ENCODE peak calls at places on chromosomes 5 and 9, in four cellular contexts. One of them, this sample, is unnamed.
A peak's percentile ranks its signal among the peaks of the same experiment; 100 is the strongest.

GRCh38 chr5:74272019-74272775 is 368.3 kb downstream of the ENC1 start:
- DNase-seq in body of pancreas: no peak
- DNase-seq in iPS DF 6.9: peak; percentile 29
- DNase-seq in cardiac muscle cell: no peak
- DNase-seq in this sample: no peak

GRCh38 chr9:82601272-82601835 is 461.6 kb downstream of the RASEF start:
- DNase-seq in body of pancreas: no peak
- DNase-seq in iPS DF 6.9: no peak
- DNase-seq in cardiac muscle cell: peak; percentile 74
- DNase-seq in this sample: no peak

GRCh38 chr5:161399996-161400562 is 146.4 kb downstream of the GABRB2 start:
- DNase-seq in body of pancreas: peak; percentile 47
- DNase-seq in iPS DF 6.9: no peak
- DNase-seq in cardiac muscle cell: no peak
- DNase-seq in this sample: no peak

GRCh38 chr9:129610193-129610472 is 10.8 kb downstream of the C9orf50 start:
- DNase-seq in body of pancreas: no peak
- DNase-seq in iPS DF 6.9: no peak
- DNase-seq in cardiac muscle cell: no peak
- DNase-seq in this sample: no peak

GRCh38 chr5:137560414-137560813 is 61.3 kb upstream of the SPOCK1 start:
- DNase-seq in body of pancreas: no peak
- DNase-seq in iPS DF 6.9: no peak
- DNase-seq in cardiac muscle cell: no peak
- DNase-seq in this sample: no peak

GRCh38 chr5:55030676-55031445 is 6.8 kb downstream of the GZMK start:
- DNase-seq in body of pancreas: no peak
- DNase-seq in iPS DF 6.9: no peak
- DNase-seq in cardiac muscle cell: no peak
- DNase-seq in this sample: no peak

GRCh38 chr9:95189230-95190098 is 128.0 kb downstream of the FANCC start:
- DNase-seq in body of pancreas: peak; percentile 15
- DNase-seq in iPS DF 6.9: no peak
- DNase-seq in cardiac muscle cell: no peak
- DNase-seq in this sample: no peak

GRCh38 chr9:35349287-35349990 is 140.5 kb upstream of the RUSC2 start:
- DNase-seq in body of pancreas: peak; percentile 20
- DNase-seq in iPS DF 6.9: no peak
- DNase-seq in cardiac muscle cell: no peak
- DNase-seq in this sample: no peak

GRCh38 chr5:118611332-118611945 is 376.9 kb downstream of the DTWD2 start:
- DNase-seq in body of pancreas: no peak
- DNase-seq in iPS DF 6.9: no peak
- DNase-seq in cardiac muscle cell: peak; percentile 50
- DNase-seq in this sample: no peak

GRCh38 chr9:89498845-89499480 is 1.1 kb upstream of the SEMA4D start:
- DNase-seq in body of pancreas: no peak
- DNase-seq in iPS DF 6.9: no peak
- DNase-seq in cardiac muscle cell: no peak
- DNase-seq in this sample: peak; percentile 85

GRCh38 chr9:101639785-101640437 is 45.1 kb upstream of the PPP3R2 start:
- DNase-seq in body of pancreas: no peak
- DNase-seq in iPS DF 6.9: no peak
- DNase-seq in cardiac muscle cell: no peak
- DNase-seq in this sample: no peak

GRCh38 chr9:7298123-7298522 is 501.5 kb downstream of the DMAC1 start:
- DNase-seq in body of pancreas: no peak
- DNase-seq in iPS DF 6.9: no peak
- DNase-seq in cardiac muscle cell: no peak
- DNase-seq in this sample: no peak

GRCh38 chr9:90343360-90343759 is 299.3 kb downstream of the DIRAS2 start:
- DNase-seq in body of pancreas: no peak
- DNase-seq in iPS DF 6.9: no peak
- DNase-seq in cardiac muscle cell: peak; percentile 61
- DNase-seq in this sample: no peak

GRCh38 chr5:169861934-169862333 is 118.4 kb downstream of the INSYN2B start:
- DNase-seq in body of pancreas: no peak
- DNase-seq in iPS DF 6.9: no peak
- DNase-seq in cardiac muscle cell: no peak
- DNase-seq in this sample: no peak

GRCh38 chr9:4741365-4742031 is 496 bp upstream of the AK3 start:
- DNase-seq in body of pancreas: peak; percentile 67
- DNase-seq in iPS DF 6.9: no peak
- DNase-seq in cardiac muscle cell: peak; percentile 54
- DNase-seq in this sample: peak; percentile 16

GRCh38 chr9:87812375-87813118 is 70.1 kb upstream of the SPATA31E1 start:
- DNase-seq in body of pancreas: peak; percentile 34
- DNase-seq in iPS DF 6.9: no peak
- DNase-seq in cardiac muscle cell: no peak
- DNase-seq in this sample: no peak

GRCh38 chr9:38009990-38010389 is 59.0 kb downstream of the SHB start:
- DNase-seq in body of pancreas: no peak
- DNase-seq in iPS DF 6.9: no peak
- DNase-seq in cardiac muscle cell: no peak
- DNase-seq in this sample: no peak

GRCh38 chr9:38010918-38011704 is 57.9 kb downstream of the SHB start:
- DNase-seq in body of pancreas: no peak
- DNase-seq in iPS DF 6.9: no peak
- DNase-seq in cardiac muscle cell: no peak
- DNase-seq in this sample: no peak

GRCh38 chr9:38011991-38012390 is 57.0 kb downstream of the SHB start:
- DNase-seq in body of pancreas: no peak
- DNase-seq in iPS DF 6.9: no peak
- DNase-seq in cardiac muscle cell: no peak
- DNase-seq in this sample: no peak

GRCh38 chr9:38015267-38015666 is 53.8 kb downstream of the SHB start:
- DNase-seq in body of pancreas: no peak
- DNase-seq in iPS DF 6.9: no peak
- DNase-seq in cardiac muscle cell: no peak
- DNase-seq in this sample: no peak

DNA sequence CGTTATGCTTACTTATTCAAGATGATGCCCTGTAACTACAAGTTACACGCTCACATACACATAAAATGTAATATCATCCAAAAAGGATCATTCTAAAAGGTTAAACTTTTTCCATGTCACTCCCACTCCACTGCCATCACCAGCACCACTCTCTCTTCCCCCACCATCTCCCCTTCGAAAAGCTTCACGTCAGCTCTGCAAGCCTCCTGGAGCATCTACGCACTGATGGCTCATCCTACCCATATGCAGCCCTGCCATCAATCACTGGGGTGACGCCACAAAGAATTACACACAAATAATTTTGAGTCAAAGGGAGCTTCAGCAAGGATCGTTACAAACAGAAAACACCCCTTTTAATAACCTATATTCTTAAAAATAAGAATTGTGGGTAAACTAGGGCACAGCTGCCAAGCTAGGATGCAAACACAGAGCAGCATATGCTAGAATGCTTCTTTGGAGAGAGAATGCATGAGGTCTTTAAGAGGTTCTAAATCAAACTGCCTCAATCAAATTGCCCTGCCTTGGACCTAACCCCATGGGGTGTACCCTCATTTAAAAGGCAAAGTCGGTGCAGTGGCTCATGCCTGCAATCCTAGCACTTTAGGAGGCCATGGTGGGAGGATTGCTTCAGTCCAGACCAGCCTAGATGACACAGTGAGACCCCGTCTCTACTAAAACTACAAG is 56.1 kb downstream of the SHB start:
- DNase-seq in body of pancreas: no peak
- DNase-seq in iPS DF 6.9: no peak
- DNase-seq in cardiac muscle cell: no peak
- DNase-seq in this sample: no peak
- H3K4me1 ChIP-seq in body of pancreas: peaks cover 40% of the 10 kb centered on the region
- H3K4me1 ChIP-seq in iPS DF 6.9: peaks cover 19% of the 10 kb centered on the region
- H3K4me1 ChIP-seq in cardiac muscle cell: peaks cover 30% of the 10 kb centered on the region
- H3K4me1 ChIP-seq in this sample: no peaks in the 10 kb centered on the region

DNA sequence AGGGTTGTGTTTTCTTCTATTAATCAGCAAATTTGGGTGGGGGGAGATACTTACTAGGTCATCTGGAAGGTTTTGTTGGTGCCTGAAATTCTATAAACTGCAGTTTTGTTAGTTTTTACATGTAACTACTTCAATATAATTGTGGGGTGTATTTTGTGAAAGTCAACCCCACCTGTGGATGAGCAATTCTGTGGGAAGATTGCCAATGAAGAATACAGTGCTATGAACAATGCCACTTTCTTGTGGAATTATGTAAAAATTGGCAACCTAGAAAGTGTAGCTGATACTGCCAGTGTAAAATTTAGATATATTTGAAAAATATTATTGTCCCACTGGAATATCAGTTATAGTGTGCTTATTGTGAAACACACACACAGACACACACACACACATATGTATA is 80.7 kb downstream of the VCAN start:
- DNase-seq in body of pancreas: no peak
- DNase-seq in iPS DF 6.9: no peak
- DNase-seq in cardiac muscle cell: no peak
- DNase-seq in this sample: no peak
- H3K27ac ChIP-seq in body of pancreas: no peak overlapping the region
- H3K27ac ChIP-seq in iPS DF 6.9: no peak overlapping the region
- H3K27ac ChIP-seq in cardiac muscle cell: peak overlapping the region; percentile 61
- H3K27ac ChIP-seq in this sample: no peak overlapping the region

GRCh38 chr5:140251527-140251973 is 51.4 kb downstream of the PFDN1 start:
- DNase-seq in body of pancreas: peak; percentile 60
- DNase-seq in iPS DF 6.9: no peak
- DNase-seq in cardiac muscle cell: no peak
- DNase-seq in this sample: peak; percentile 86

GRCh38 chr5:140253985-140254384 is 48.9 kb downstream of the PFDN1 start:
- DNase-seq in body of pancreas: no peak
- DNase-seq in iPS DF 6.9: no peak
- DNase-seq in cardiac muscle cell: no peak
- DNase-seq in this sample: peak; percentile 53

GRCh38 chr5:140250386-140250785 is 52.5 kb downstream of the PFDN1 start:
- DNase-seq in body of pancreas: no peak
- DNase-seq in iPS DF 6.9: no peak
- DNase-seq in cardiac muscle cell: no peak
- DNase-seq in this sample: no peak

GRCh38 chr5:140255460-140256157 is 47.3 kb downstream of the PFDN1 start:
- DNase-seq in body of pancreas: no peak
- DNase-seq in iPS DF 6.9: no peak
- DNase-seq in cardiac muscle cell: no peak
- DNase-seq in this sample: no peak

DNA sequence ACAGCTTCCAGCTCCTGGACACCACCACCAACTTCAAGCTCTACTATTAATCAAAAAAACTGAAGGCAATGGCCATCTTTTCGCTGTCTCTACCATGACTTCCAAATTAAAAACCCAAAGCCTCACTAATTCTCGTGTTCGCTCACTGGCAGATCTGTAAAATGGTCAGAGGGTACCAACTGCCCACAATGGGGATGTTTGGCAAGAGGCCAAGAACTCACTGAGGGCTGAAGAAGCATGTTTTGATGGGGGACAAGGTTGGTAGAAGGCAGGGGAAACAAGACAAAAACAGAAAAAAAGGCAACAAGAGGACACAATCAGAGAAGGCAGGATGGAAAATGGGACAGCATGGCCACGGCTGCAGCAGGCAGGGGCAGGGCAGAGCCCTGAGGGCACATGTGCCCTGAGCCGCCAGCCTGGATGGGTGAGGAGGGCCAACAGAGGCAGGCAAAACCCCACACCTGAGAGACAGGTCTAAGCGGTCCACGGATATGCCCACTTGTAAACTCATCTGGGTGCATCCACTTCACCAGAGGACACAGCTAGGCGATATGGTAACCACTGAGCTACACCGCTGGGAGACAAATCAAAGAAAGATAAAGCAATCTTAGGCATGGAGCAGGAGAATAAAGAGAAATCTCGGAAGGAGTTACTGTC is 50.3 kb downstream of the PFDN1 start:
- DNase-seq in body of pancreas: no peak
- DNase-seq in iPS DF 6.9: no peak
- DNase-seq in cardiac muscle cell: no peak
- DNase-seq in this sample: no peak
- H3K4me1 ChIP-seq in body of pancreas: no peaks in the 10 kb centered on the region
- H3K4me1 ChIP-seq in iPS DF 6.9: peaks cover 2% of the 10 kb centered on the region
- H3K4me1 ChIP-seq in cardiac muscle cell: no peaks in the 10 kb centered on the region
- H3K4me1 ChIP-seq in this sample: peaks cover 18% of the 10 kb centered on the region

DNA sequence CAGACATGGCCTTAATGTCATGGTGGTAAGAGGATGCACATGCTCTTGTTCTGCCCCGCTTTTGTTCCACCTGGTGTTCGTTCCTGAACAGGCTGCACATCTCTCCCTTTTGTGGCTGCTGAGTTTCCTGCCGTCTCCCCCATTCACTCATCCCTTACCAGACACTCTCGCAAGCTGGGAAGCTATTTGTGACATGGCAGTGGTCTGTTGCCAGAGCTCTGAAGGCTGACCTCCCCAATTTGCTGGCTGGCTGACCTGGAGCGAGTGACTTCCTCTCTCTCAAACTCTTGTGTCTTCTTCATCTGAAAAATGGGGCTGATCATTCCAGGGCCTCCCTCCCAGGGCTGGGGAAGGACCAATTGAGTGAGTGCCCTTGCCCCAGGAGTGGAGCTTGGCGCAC is 35.9 kb downstream of the HRH2 start:
- DNase-seq in body of pancreas: no peak
- DNase-seq in iPS DF 6.9: no peak
- DNase-seq in cardiac muscle cell: no peak
- DNase-seq in this sample: no peak
- H3K27ac ChIP-seq in body of pancreas: peak overlapping the region; percentile 45
- H3K27ac ChIP-seq in iPS DF 6.9: no peak overlapping the region
- H3K27ac ChIP-seq in cardiac muscle cell: no peak overlapping the region
- H3K27ac ChIP-seq in this sample: no peak overlapping the region

GRCh38 chr9:114112325-114112724 is 13.2 kb upstream of the KIF12 start:
- DNase-seq in body of pancreas: no peak
- DNase-seq in iPS DF 6.9: no peak
- DNase-seq in cardiac muscle cell: no peak
- DNase-seq in this sample: no peak
- H3K4me1 ChIP-seq in body of pancreas: peaks cover 20% of the 10 kb centered on the region
- H3K4me1 ChIP-seq in iPS DF 6.9: peaks cover 3% of the 10 kb centered on the region
- H3K4me1 ChIP-seq in cardiac muscle cell: peaks cover 14% of the 10 kb centered on the region
- H3K4me1 ChIP-seq in this sample: no peaks in the 10 kb centered on the region

This sample was measured in CD4-positive, CD25-positive, alpha-beta regulatory T cell.